ENCODE peak calls at places on chromosomes 13 and 19, in nine cellular contexts. E is HT1080; K is erythroblast; B is kidney epithelial cell; Y is activated CD8-positive, alpha-beta memory T cell treated with anti-CD3 and anti-CD28 coated beads, Interleukin-2, amount 50 U/mL, for 4 hours; M is SW480; D is GM12865; J is activated effector memory CD4-positive, alpha-beta T cell treated with anti-CD3 and anti-CD28 coated beads, Interleukin-2, amount 50 U/mL, for 16 hours; H is anterior cingulate cortex. A is an unnamed sample.

GRCh38 chr13:99542788-99543406 is 41.6 kb downstream of the TM9SF2 start:
- DNase-seq in J (peak; percentile 75), M (no peak), E (no peak), B (no peak), Y (no peak), D (peak; percentile 96), H (no peak), K (no peak), A (no peak)

GRCh38 chr13:49342404-49342803 is 94.7 kb downstream of the CDADC1 start:
- DNase-seq in D (no peak), Y (no peak), M (no peak), K (no peak), H (no peak), B (no peak), J (no peak), E (no peak), A (no peak)

GRCh38 chr13:106034201-106034600 is 501.3 kb downstream of the EFNB2 start:
- DNase-seq in D (no peak), Y (no peak), K (no peak), E (no peak), B (no peak), H (no peak), M (no peak), J (no peak), A (no peak)

GRCh38 chr13:99265823-99266426 is 7.7 kb upstream of the GPR18 start:
- DNase-seq in M (peak; percentile 66), H (no peak), Y (no peak), J (no peak), K (peak; percentile 67), D (peak; percentile 72), E (peak; percentile 47), B (no peak), A (peak; percentile 37)

GRCh38 chr13:109672545-109672944 is 113.8 kb downstream of the IRS2 start:
- DNase-seq in D (no peak), M (no peak), J (no peak), E (no peak), H (no peak), K (no peak), Y (no peak), B (no peak), A (no peak)

GRCh38 chr19:15464394-15465385 is at the start of gene RASAL3:
- DNase-seq in K (no peak), Y (peak; percentile 69), D (peak; percentile 86), M (no peak), E (no peak), J (peak; percentile 87), B (no peak), H (no peak), A (no peak)

GRCh38 chr19:52566121-52566520 is 4.0 kb upstream of the ZNF701 start:
- DNase-seq in Y (no peak), B (no peak), K (no peak), H (no peak), D (no peak), M (no peak), E (no peak), J (no peak), A (no peak)

GRCh38 chr13:85277753-85278152 is 521.5 kb downstream of the SLITRK6 start:
- DNase-seq in H (no peak), E (peak; percentile 49), M (no peak), D (no peak), K (peak; percentile 21), J (no peak), B (peak; percentile 23), Y (no peak), A (no peak)

GRCh38 chr13:28585557-28585956 is 73.4 kb upstream of the POMP start:
- DNase-seq in E (no peak), J (no peak), M (no peak), B (no peak), D (peak; percentile 20), K (no peak), Y (no peak), H (no peak), A (no peak)

GRCh38 chr19:344625-345319 is at the start of gene MIER2:
- DNase-seq in D (peak; percentile 89), Y (peak; percentile 90), B (no peak), H (peak; percentile 77), M (peak; percentile 22), E (no peak), J (peak; percentile 97), K (peak; percentile 86), A (peak; percentile 97)

GRCh38 chr19:38559428-38560401 is 58.0 kb downstream of the MAP4K1 start:
- DNase-seq in Y (no peak), K (no peak), J (peak; percentile 78), H (no peak), M (no peak), E (no peak), B (peak; percentile 21), D (peak; percentile 96), A (no peak)

GRCh38 chr19:13835791-13836723 is 40.8 kb downstream of the ZSWIM4 start:
- DNase-seq in K (peak; percentile 52), J (peak; percentile 68), B (no peak), M (no peak), D (no peak), Y (no peak), H (no peak), E (no peak), A (no peak)

GRCh38 chr13:24742294-24742693 is 21.7 kb upstream of the RNF17 start:
- DNase-seq in E (no peak), H (no peak), Y (no peak), D (no peak), K (no peak), B (no peak), J (no peak), M (no peak), A (no peak)

GRCh38 chr13:51793570-51794273 is 10.2 kb downstream of the DHRS12 start:
- DNase-seq in J (peak; percentile 80), B (no peak), E (peak; percentile 85), K (peak; percentile 68), D (peak; percentile 76), H (no peak), M (peak; percentile 56), Y (peak; percentile 45), A (peak; percentile 73)

GRCh38 chr19:15417699-15418098 is 1.1 kb downstream of the AKAP8L start:
- DNase-seq in J (no peak), D (no peak), M (no peak), H (no peak), Y (no peak), E (no peak), K (peak; percentile 41), B (no peak), A (peak; percentile 11)

GRCh38 chr13:80132741-80133601 is 208.0 kb downstream of the SPRY2 start:
- DNase-seq in D (no peak), M (peak; percentile 59), Y (no peak), J (no peak), K (peak; percentile 24), H (peak; percentile 65), B (no peak), E (no peak), A (no peak)

GRCh38 chr13:85386424-85386823 is 412.8 kb downstream of the SLITRK6 start:
- DNase-seq in J (no peak), K (no peak), B (peak; percentile 12), H (no peak), Y (no peak), M (no peak), E (no peak), D (no peak), A (no peak)

GRCh38 chr19:44890366-44891015 is 563 bp upstream of the TOMM40 start:
- DNase-seq in H (peak; percentile 100), D (no peak), B (peak; percentile 99), Y (no peak), J (peak; percentile 100), E (peak; percentile 100), M (peak; percentile 100), K (peak; percentile 100), A (peak; percentile 93)

GRCh38 chr19:2607712-2608601 is 94.5 kb downstream of the GNG7 start:
- DNase-seq in J (peak; percentile 94), M (peak; percentile 31), B (no peak), Y (peak; percentile 91), K (no peak), E (no peak), D (peak; percentile 94), H (no peak), A (no peak)

GRCh38 chr19:33301900-33302174 is 497 bp downstream of the CEBPA start:
- DNase-seq in D (no peak), B (no peak), M (no peak), E (no peak), Y (no peak), H (no peak), K (no peak), J (no peak), A (no peak)

GRCh38 chr13:98722958-98723357 is 29.5 kb downstream of the SLC15A1 start:
- DNase-seq in M (no peak), Y (no peak), B (no peak), H (no peak), J (no peak), E (no peak), D (no peak), K (no peak), A (no peak)

GRCh38 chr13:91544723-91545122 is 146.3 kb downstream of the GPC5 start:
- DNase-seq in J (no peak), B (no peak), E (peak; percentile 63), D (no peak), Y (no peak), M (no peak), K (no peak), H (no peak), A (no peak)

A was measured in K562.